ENCODE peak calls at places on chromosomes 13 and 19, in eight cellular contexts. One of them, this sample, is unnamed. For H3K4me1, the result is how much of the 10 kb centered on the place peaks cover.

GRCh38 chr13:22298530-22298929 is 627.7 kb downstream of the FGF9 start:
- DNase-seq in uterus: no peak
- DNase-seq in HCT116: no peak
- DNase-seq in Peyer's patch: no peak
- DNase-seq in tibial nerve: no peak
- DNase-seq in ovary: no peak
- DNase-seq in body of pancreas: no peak
- DNase-seq in breast epithelium: no peak
- DNase-seq in this sample: no peak

GRCh38 chr13:114298866-114299265 is 15.4 kb upstream of the CHAMP1 start:
- DNase-seq in tibial nerve: no peak
- DNase-seq in uterus: no peak
- DNase-seq in body of pancreas: no peak
- DNase-seq in Peyer's patch: no peak
- DNase-seq in HCT116: no peak
- DNase-seq in breast epithelium: no peak
- DNase-seq in ovary: no peak
- DNase-seq in this sample: no peak

GRCh38 chr19:8210660-8211101 is 1.5 kb downstream of the CERS4 start:
- DNase-seq in Peyer's patch: peak
- DNase-seq in body of pancreas: peak
- DNase-seq in uterus: no peak
- DNase-seq in tibial nerve: no peak
- DNase-seq in ovary: no peak
- DNase-seq in HCT116: no peak
- DNase-seq in breast epithelium: no peak
- DNase-seq in this sample: no peak

GRCh38 chr19:39907213-39907612 is 27.2 kb downstream of the FCGBP start:
- DNase-seq in ovary: no peak
- DNase-seq in breast epithelium: no peak
- DNase-seq in HCT116: no peak
- DNase-seq in Peyer's patch: no peak
- DNase-seq in body of pancreas: no peak
- DNase-seq in tibial nerve: no peak
- DNase-seq in uterus: no peak
- DNase-seq in this sample: no peak

GRCh38 chr13:66886248-66886647 is 343.9 kb downstream of the PCDH9 start:
- DNase-seq in breast epithelium: no peak
- DNase-seq in tibial nerve: no peak
- DNase-seq in Peyer's patch: no peak
- DNase-seq in body of pancreas: no peak
- DNase-seq in ovary: no peak
- DNase-seq in HCT116: no peak
- DNase-seq in uterus: no peak
- DNase-seq in this sample: no peak

GRCh38 chr19:47497821-47498520 is 14.0 kb upstream of the KPTN start:
- DNase-seq in breast epithelium: no peak
- DNase-seq in HCT116: no peak
- DNase-seq in ovary: no peak
- DNase-seq in uterus: no peak
- DNase-seq in tibial nerve: no peak
- DNase-seq in body of pancreas: no peak
- DNase-seq in Peyer's patch: no peak
- DNase-seq in this sample: peak

GRCh38 chr13:100984349-100984748 is 309.8 kb upstream of the TMTC4 start:
- DNase-seq in HCT116: no peak
- DNase-seq in tibial nerve: no peak
- DNase-seq in body of pancreas: no peak
- DNase-seq in Peyer's patch: no peak
- DNase-seq in ovary: no peak
- DNase-seq in uterus: no peak
- DNase-seq in breast epithelium: no peak
- DNase-seq in this sample: no peak

GRCh38 chr19:44845612-44846454 is at the start of gene NECTIN2:
- DNase-seq in HCT116: peak
- DNase-seq in ovary: peak
- DNase-seq in breast epithelium: peak
- DNase-seq in tibial nerve: peak
- DNase-seq in uterus: peak
- DNase-seq in body of pancreas: peak
- DNase-seq in Peyer's patch: peak
- DNase-seq in this sample: peak

GRCh38 chr19:35013047-35013819 is 13.1 kb downstream of the GRAMD1A start:
- DNase-seq in ovary: peak
- DNase-seq in breast epithelium: no peak
- DNase-seq in uterus: peak
- DNase-seq in tibial nerve: peak
- DNase-seq in Peyer's patch: peak
- DNase-seq in HCT116: no peak
- DNase-seq in body of pancreas: peak
- DNase-seq in this sample: peak

GRCh38 chr13:102907016-102907756 is 61.4 kb downstream of the ERCC5 start:
- DNase-seq in ovary: no peak
- DNase-seq in HCT116: no peak
- DNase-seq in tibial nerve: no peak
- DNase-seq in uterus: no peak
- DNase-seq in breast epithelium: no peak
- DNase-seq in body of pancreas: no peak
- DNase-seq in Peyer's patch: no peak
- DNase-seq in this sample: no peak

GRCh38 chr13:27110056-27110746 is 61.4 kb downstream of the USP12 start:
- DNase-seq in HCT116: no peak
- DNase-seq in tibial nerve: no peak
- DNase-seq in breast epithelium: no peak
- DNase-seq in uterus: no peak
- DNase-seq in body of pancreas: no peak
- DNase-seq in ovary: no peak
- DNase-seq in Peyer's patch: no peak
- DNase-seq in this sample: no peak

GRCh38 chr13:22432690-22433089 is 748.1 kb upstream of the SGCG start:
- DNase-seq in HCT116: no peak
- DNase-seq in tibial nerve: no peak
- DNase-seq in uterus: no peak
- DNase-seq in Peyer's patch: no peak
- DNase-seq in breast epithelium: no peak
- DNase-seq in body of pancreas: no peak
- DNase-seq in ovary: no peak
- DNase-seq in this sample: no peak

GRCh38 chr19:11437955-11438354 is 2.5 kb downstream of the PRKCSH start:
- DNase-seq in tibial nerve: no peak
- DNase-seq in body of pancreas: no peak
- DNase-seq in HCT116: no peak
- DNase-seq in ovary: no peak
- DNase-seq in uterus: no peak
- DNase-seq in Peyer's patch: peak
- DNase-seq in breast epithelium: no peak
- DNase-seq in this sample: no peak

GRCh38 chr13:78762825-78763224 is 103.9 kb upstream of the OBI1 start:
- DNase-seq in breast epithelium: no peak
- DNase-seq in HCT116: no peak
- DNase-seq in uterus: no peak
- DNase-seq in Peyer's patch: no peak
- DNase-seq in ovary: no peak
- DNase-seq in tibial nerve: no peak
- DNase-seq in body of pancreas: no peak
- DNase-seq in this sample: no peak

GRCh38 chr13:39527961-39528720 is 74.9 kb downstream of the LHFPL6 start:
- DNase-seq in tibial nerve: no peak
- DNase-seq in breast epithelium: no peak
- DNase-seq in body of pancreas: no peak
- DNase-seq in uterus: no peak
- DNase-seq in ovary: no peak
- DNase-seq in HCT116: peak
- DNase-seq in Peyer's patch: no peak
- DNase-seq in this sample: no peak

GRCh38 chr13:39527301-39527700 is 75.7 kb downstream of the LHFPL6 start:
- DNase-seq in breast epithelium: no peak
- DNase-seq in uterus: no peak
- DNase-seq in Peyer's patch: no peak
- DNase-seq in body of pancreas: no peak
- DNase-seq in ovary: no peak
- DNase-seq in HCT116: no peak
- DNase-seq in tibial nerve: no peak
- DNase-seq in this sample: no peak

GRCh38 chr13:39530996-39531395 is 72.0 kb downstream of the LHFPL6 start:
- DNase-seq in breast epithelium: no peak
- DNase-seq in uterus: no peak
- DNase-seq in HCT116: no peak
- DNase-seq in body of pancreas: no peak
- DNase-seq in Peyer's patch: no peak
- DNase-seq in ovary: no peak
- DNase-seq in tibial nerve: no peak
- DNase-seq in this sample: no peak

GRCh38 chr13:39536274-39536673 is 66.7 kb downstream of the LHFPL6 start:
- DNase-seq in body of pancreas: no peak
- DNase-seq in uterus: no peak
- DNase-seq in tibial nerve: no peak
- DNase-seq in ovary: no peak
- DNase-seq in breast epithelium: no peak
- DNase-seq in Peyer's patch: no peak
- DNase-seq in HCT116: no peak
- DNase-seq in this sample: no peak

GRCh38 chr13:39531646-39532045 is 71.3 kb downstream of the LHFPL6 start:
- DNase-seq in uterus: no peak
- DNase-seq in tibial nerve: no peak
- DNase-seq in ovary: no peak
- DNase-seq in Peyer's patch: no peak
- DNase-seq in body of pancreas: no peak
- DNase-seq in breast epithelium: no peak
- DNase-seq in HCT116: no peak
- DNase-seq in this sample: no peak
- H3K4me1 ChIP-seq in uterus: under half
- H3K4me1 ChIP-seq in tibial nerve: under half
- H3K4me1 ChIP-seq in ovary: under half
- H3K4me1 ChIP-seq in Peyer's patch: under half
- H3K4me1 ChIP-seq in body of pancreas: under half
- H3K4me1 ChIP-seq in breast epithelium: under half
- H3K4me1 ChIP-seq in HCT116: under half
- H3K4me1 ChIP-seq in this sample: under half

GRCh38 chr19:17910776-17911360 is 21.9 kb upstream of the CCDC124 start:
- DNase-seq in uterus: no peak
- DNase-seq in breast epithelium: no peak
- DNase-seq in Peyer's patch: no peak
- DNase-seq in body of pancreas: no peak
- DNase-seq in tibial nerve: no peak
- DNase-seq in ovary: no peak
- DNase-seq in HCT116: no peak
- DNase-seq in this sample: no peak

GRCh38 chr19:17902701-17903100 is 30.1 kb upstream of the CCDC124 start:
- DNase-seq in uterus: no peak
- DNase-seq in HCT116: no peak
- DNase-seq in Peyer's patch: no peak
- DNase-seq in tibial nerve: no peak
- DNase-seq in breast epithelium: no peak
- DNase-seq in ovary: no peak
- DNase-seq in body of pancreas: no peak
- DNase-seq in this sample: no peak

GRCh38 chr19:17909017-17909732 is 23.6 kb upstream of the CCDC124 start:
- DNase-seq in uterus: no peak
- DNase-seq in Peyer's patch: no peak
- DNase-seq in body of pancreas: peak
- DNase-seq in breast epithelium: no peak
- DNase-seq in ovary: no peak
- DNase-seq in HCT116: no peak
- DNase-seq in tibial nerve: no peak
- DNase-seq in this sample: no peak

GRCh38 chr19:17908244-17908643 is 24.6 kb upstream of the CCDC124 start:
- DNase-seq in ovary: no peak
- DNase-seq in body of pancreas: no peak
- DNase-seq in uterus: no peak
- DNase-seq in HCT116: no peak
- DNase-seq in breast epithelium: no peak
- DNase-seq in tibial nerve: no peak
- DNase-seq in Peyer's patch: no peak
- DNase-seq in this sample: no peak
- TF ChIP-seq POLR2A in ovary: no peak
- TF ChIP-seq POLR2A in body of pancreas: no peak
- TF ChIP-seq POLR2A in uterus: no peak
- TF ChIP-seq POLR2A in HCT116: no peak
- TF ChIP-seq POLR2A in breast epithelium: no peak
- TF ChIP-seq POLR2A in tibial nerve: no peak
- TF ChIP-seq POLR2A in Peyer's patch: no peak
- TF ChIP-seq POLR2A in this sample: no peak

DNA sequence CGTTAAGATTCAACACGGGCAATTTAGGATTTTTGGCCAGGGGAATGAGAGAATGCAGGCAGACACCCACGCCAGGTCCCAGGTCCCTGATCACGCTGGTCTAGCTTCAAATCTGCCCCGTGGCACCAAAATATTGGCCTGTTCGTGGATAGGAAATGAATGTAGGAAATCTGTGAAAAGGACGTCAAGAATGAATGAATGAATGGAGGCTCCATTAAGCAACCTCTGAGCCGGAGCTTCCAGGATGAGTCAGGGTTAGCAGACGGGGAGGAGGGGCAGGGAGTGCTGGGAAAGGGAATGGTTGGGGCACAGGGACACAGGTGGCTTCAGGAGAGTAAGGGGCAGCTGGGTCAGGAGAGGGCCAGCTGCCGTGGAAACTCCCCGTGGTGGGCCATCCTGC is 4.2 kb downstream of the SULT2B1 start:
- DNase-seq in Peyer's patch: no peak
- DNase-seq in HCT116: no peak
- DNase-seq in body of pancreas: no peak
- DNase-seq in tibial nerve: no peak
- DNase-seq in uterus: no peak
- DNase-seq in ovary: no peak
- DNase-seq in breast epithelium: no peak
- DNase-seq in this sample: no peak
- H3K4me3 ChIP-seq in Peyer's patch: no peak
- H3K4me3 ChIP-seq in HCT116: no peak
- H3K4me3 ChIP-seq in body of pancreas: no peak
- H3K4me3 ChIP-seq in tibial nerve: no peak
- H3K4me3 ChIP-seq in uterus: no peak
- H3K4me3 ChIP-seq in ovary: no peak
- H3K4me3 ChIP-seq in breast epithelium: no peak
- H3K4me3 ChIP-seq in this sample: no peak

GRCh38 chr13:34152409-34152808 is 334.5 kb downstream of the RFC3 start:
- DNase-seq in breast epithelium: no peak
- DNase-seq in tibial nerve: no peak
- DNase-seq in body of pancreas: no peak
- DNase-seq in HCT116: no peak
- DNase-seq in ovary: no peak
- DNase-seq in Peyer's patch: no peak
- DNase-seq in uterus: no peak
- DNase-seq in this sample: no peak
- H3K4me1 ChIP-seq in breast epithelium: under half
- H3K4me1 ChIP-seq in tibial nerve: under half
- H3K4me1 ChIP-seq in body of pancreas: under half
- H3K4me1 ChIP-seq in HCT116: under half
- H3K4me1 ChIP-seq in ovary: under half
- H3K4me1 ChIP-seq in Peyer's patch: under half
- H3K4me1 ChIP-seq in uterus: under half
- H3K4me1 ChIP-seq in this sample: under half